ENCODE peak calls at places on chromosomes 4 and X, in ten cellular contexts. N, L, S, O, U, D, P, Z, R and J are unnamed samples.

GRCh38 chr4:14906805-14907204 is 95.5 kb upstream of the CPEB2 start:
- DNase-seq in N (no peak), L (no peak), S (no peak), O (no peak), U (no peak), D (peak; percentile 39), P (no peak), Z (no peak), R (no peak), J (no peak)

GRCh38 chr4:119661231-119661630 is 32.6 kb upstream of the PDE5A start:
- DNase-seq in N (no peak), L (no peak), S (no peak), O (no peak), U (no peak), D (no peak), P (no peak), Z (no peak), R (no peak), J (no peak)

GRCh38 chr4:68904786-68905185 is 46.8 kb downstream of the UGT2A3 start:
- DNase-seq in N (no peak), L (no peak), S (peak; percentile 19), O (no peak), U (no peak), D (no peak), P (no peak), Z (no peak), R (no peak), J (no peak)

GRCh38 chrX:112866175-112866574 is 25.5 kb upstream of the AMOT start:
- DNase-seq in N (no peak), L (no peak), S (no peak), O (no peak), U (no peak), D (peak; percentile 40), P (no peak), Z (no peak), R (no peak), J (no peak)

GRCh38 chr4:39763714-39764572 is 66.0 kb downstream of the UBE2K start:
- DNase-seq in N (no peak), L (no peak), S (no peak), O (no peak), U (no peak), D (no peak), P (no peak), Z (no peak), R (no peak), J (no peak)

GRCh38 chrX:65601530-65602281 is 65.7 kb upstream of the MSN start:
- DNase-seq in N (peak; percentile 32), L (no peak), S (no peak), O (no peak), U (no peak), D (peak; percentile 97), P (no peak), Z (no peak), R (peak; percentile 5), J (no peak)

GRCh38 chrX:134373736-134374135 is 86.2 kb upstream of the HPRT1 start:
- DNase-seq in N (no peak), L (no peak), S (no peak), O (no peak), U (no peak), D (peak; percentile 19), P (no peak), Z (no peak), R (no peak), J (no peak)

GRCh38 chrX:21645437-21646220 is 12.5 kb downstream of the KLHL34 start:
- DNase-seq in N (no peak), L (no peak), S (no peak), O (no peak), U (no peak), D (no peak), P (no peak), Z (no peak), R (no peak), J (no peak)